ENCODE peak calls at places on chromosome 4, in seven cellular contexts. Z is putamen, S is AG10803, W is brain pericyte, R is NCI-H460, D is GM13976, E is fibroblast of the conjunctiva. C is an unnamed sample.

GRCh38 chr4:118351851-118352827 is 664 bp downstream of the PRSS12 start:
- DNase-seq in Z (no peak), S (no peak), W (no peak), R (no peak), D (peak), E (no peak), C (no peak)

GRCh38 chr4:174604198-174604597 is 81.9 kb upstream of the HPGD start:
- DNase-seq in Z (peak), S (no peak), W (no peak), R (no peak), D (no peak), E (no peak), C (peak)

GRCh38 chr4:5918331-5919030 is 25.6 kb upstream of the CRMP1 start:
- DNase-seq in Z (no peak), S (no peak), W (no peak), R (no peak), D (no peak), E (no peak), C (no peak)

GRCh38 chr4:142402925-142403324 is 443.2 kb downstream of the INPP4B start:
- DNase-seq in Z (no peak), S (peak), W (no peak), R (no peak), D (no peak), E (no peak), C (peak)

GRCh38 chr4:37970702-37971101 is 10.5 kb downstream of the PTTG2 start:
- DNase-seq in Z (no peak), S (peak), W (no peak), R (peak), D (no peak), E (no peak), C (peak)

GRCh38 chr4:53573696-53574095 is 17.6 kb downstream of the LNX1 start:
- DNase-seq in Z (no peak), S (no peak), W (no peak), R (no peak), D (no peak), E (no peak), C (peak)

GRCh38 chr4:81601270-81601694 is 129.6 kb upstream of the RASGEF1B start:
- DNase-seq in Z (no peak), S (no peak), W (no peak), R (no peak), D (no peak), E (no peak), C (no peak)

GRCh38 chr4:132299866-132300265 is 849.2 kb upstream of the PCDH10 start:
- DNase-seq in Z (no peak), S (no peak), W (no peak), R (no peak), D (no peak), E (no peak), C (no peak)

GRCh38 chr4:38368612-38369011 is 295.4 kb upstream of the KLF3 start:
- DNase-seq in Z (no peak), S (peak), W (no peak), R (no peak), D (no peak), E (no peak), C (peak)

GRCh38 chr4:183177001-183177400 is 77.9 kb downstream of the WWC2 start:
- DNase-seq in Z (no peak), S (no peak), W (no peak), R (no peak), D (no peak), E (no peak), C (no peak)

GRCh38 chr4:54541426-54542118 is 116.2 kb upstream of the KIT start:
- DNase-seq in Z (no peak), S (peak), W (no peak), R (no peak), D (no peak), E (no peak), C (peak)

GRCh38 chr4:186068581-186069402 is at the start of gene TLR3:
- DNase-seq in Z (no peak), S (peak), W (no peak), R (no peak), D (no peak), E (no peak), C (peak)